ENCODE peak calls at places on chromosomes 13 and 19, in nine cellular contexts. B is epithelial cell of proximal tubule, Z is cardiac muscle cell, I is ovary, S is vagina, P is colonic mucosa, Y is AG10803, L is GM23338, O is upper lobe of left lung. J is an unnamed sample.

GRCh38 chr19:48255376-48256303 is at the start of gene CARD8:
- DNase-seq in B (peak), Z (peak), I (peak), S (peak), P (peak), Y (peak), L (peak), O (peak), J (peak)

GRCh38 chr13:23969672-23970071 is 72.4 kb upstream of the C1QTNF9B start:
- DNase-seq in B (no peak), Z (peak), I (no peak), S (no peak), P (no peak), Y (peak), L (no peak), O (no peak), J (no peak)

GRCh38 chr13:37959284-37959683 is 89.7 kb upstream of the TRPC4 start:
- DNase-seq in B (no peak), Z (no peak), I (no peak), S (no peak), P (no peak), Y (no peak), L (no peak), O (no peak), J (no peak)

GRCh38 chr19:39805120-39805519 is 26.5 kb downstream of the LEUTX start:
- DNase-seq in B (no peak), Z (no peak), I (no peak), S (no peak), P (no peak), Y (no peak), L (no peak), O (no peak), J (no peak)

GRCh38 chr13:77749481-77749880 is 52.0 kb downstream of the SLAIN1 start:
- DNase-seq in B (no peak), Z (no peak), I (no peak), S (no peak), P (no peak), Y (no peak), L (no peak), O (no peak), J (no peak)

GRCh38 chr19:52665529-52665928 is 27.4 kb upstream of the ZNF83 start:
- DNase-seq in B (peak), Z (no peak), I (no peak), S (no peak), P (no peak), Y (no peak), L (no peak), O (no peak), J (no peak)

GRCh38 chr19:54041969-54042606 is 21.6 kb downstream of the VSTM1 start:
- DNase-seq in B (no peak), Z (no peak), I (no peak), S (no peak), P (no peak), Y (no peak), L (peak), O (no peak), J (no peak)

GRCh38 chr13:50389726-50390125 is 374.5 kb downstream of the KCNRG start:
- DNase-seq in B (no peak), Z (no peak), I (no peak), S (no peak), P (no peak), Y (no peak), L (no peak), O (no peak), J (no peak)

GRCh38 chr13:79710376-79710775 is 229.4 kb downstream of the NDFIP2 start:
- DNase-seq in B (peak), Z (peak), I (no peak), S (no peak), P (no peak), Y (peak), L (no peak), O (no peak), J (no peak)

GRCh38 chr13:28626266-28626665 is 32.7 kb upstream of the POMP start:
- DNase-seq in B (no peak), Z (no peak), I (no peak), S (no peak), P (no peak), Y (no peak), L (no peak), O (no peak), J (no peak)

GRCh38 chr19:7617735-7618134 is 11.6 kb downstream of the XAB2 start:
- DNase-seq in B (no peak), Z (no peak), I (no peak), S (no peak), P (no peak), Y (no peak), L (no peak), O (no peak), J (no peak)

GRCh38 chr19:30362156-30362754 is 9.9 kb upstream of the ZNF536 start:
- DNase-seq in B (no peak), Z (no peak), I (no peak), S (no peak), P (no peak), Y (peak), L (no peak), O (peak), J (no peak)

GRCh38 chr19:35468637-35469036 is 20.6 kb downstream of the FFAR2 start:
- DNase-seq in B (no peak), Z (peak), I (peak), S (no peak), P (peak), Y (peak), L (peak), O (peak), J (peak)

GRCh38 chr19:21321134-21321533 is 8.1 kb downstream of the ZNF708 start:
- DNase-seq in B (no peak), Z (no peak), I (no peak), S (no peak), P (no peak), Y (no peak), L (no peak), O (no peak), J (no peak)

GRCh38 chr19:49887653-49888477 is 8.8 kb downstream of the IL4I1 start:
- DNase-seq in B (no peak), Z (no peak), I (no peak), S (no peak), P (no peak), Y (no peak), L (no peak), O (no peak), J (no peak)

GRCh38 chr13:25778302-25778701 is 273.5 kb downstream of the SHISA2 start:
- DNase-seq in B (no peak), Z (no peak), I (no peak), S (no peak), P (no peak), Y (no peak), L (no peak), O (no peak), J (no peak)

GRCh38 chr13:86559915-86560314 is 760.7 kb upstream of the SLITRK6 start:
- DNase-seq in B (no peak), Z (no peak), I (no peak), S (no peak), P (no peak), Y (no peak), L (no peak), O (no peak), J (no peak)

GRCh38 chr19:45772912-45773311 is 3.9 kb upstream of the SIX5 start:
- DNase-seq in B (no peak), Z (no peak), I (peak), S (no peak), P (no peak), Y (no peak), L (no peak), O (no peak), J (no peak)

GRCh38 chr19:35045667-35046300 is 4.3 kb downstream of the HPN start:
- DNase-seq in B (no peak), Z (peak), I (no peak), S (no peak), P (no peak), Y (peak), L (peak), O (no peak), J (peak)

GRCh38 chr19:4583961-4584669 is 24.6 kb upstream of the SEMA6B start:
- DNase-seq in B (no peak), Z (peak), I (no peak), S (no peak), P (peak), Y (peak), L (peak), O (no peak), J (no peak)

GRCh38 chr13:110503037-110503901 is 58.3 kb downstream of the RAB20 start:
- DNase-seq in B (no peak), Z (no peak), I (no peak), S (no peak), P (no peak), Y (peak), L (no peak), O (no peak), J (no peak)

GRCh38 chr19:19552811-19553210 is 14.7 kb downstream of the CILP2 start:
- DNase-seq in B (no peak), Z (peak), I (no peak), S (no peak), P (no peak), Y (peak), L (peak), O (no peak), J (peak)

GRCh38 chr13:63864171-63864902 is 2448.7 kb upstream of the PCDH20 start:
- DNase-seq in B (no peak), Z (peak), I (no peak), S (no peak), P (no peak), Y (no peak), L (peak), O (no peak), J (no peak)

GRCh38 chr19:20926796-20927195 is 3.7 kb downstream of the ZNF85 start:
- DNase-seq in B (no peak), Z (no peak), I (no peak), S (no peak), P (no peak), Y (peak), L (no peak), O (no peak), J (no peak)

GRCh38 chr19:3284759-3285646 is 60.5 kb downstream of the CELF5 start:
- DNase-seq in B (peak), Z (peak), I (peak), S (no peak), P (peak), Y (no peak), L (peak), O (peak), J (peak)
- H3K4me3 ChIP-seq in B (peak), Z (peak), I (peak), S (no peak), P (peak), Y (no peak), L (peak), O (no peak), J (peak)

DNA sequence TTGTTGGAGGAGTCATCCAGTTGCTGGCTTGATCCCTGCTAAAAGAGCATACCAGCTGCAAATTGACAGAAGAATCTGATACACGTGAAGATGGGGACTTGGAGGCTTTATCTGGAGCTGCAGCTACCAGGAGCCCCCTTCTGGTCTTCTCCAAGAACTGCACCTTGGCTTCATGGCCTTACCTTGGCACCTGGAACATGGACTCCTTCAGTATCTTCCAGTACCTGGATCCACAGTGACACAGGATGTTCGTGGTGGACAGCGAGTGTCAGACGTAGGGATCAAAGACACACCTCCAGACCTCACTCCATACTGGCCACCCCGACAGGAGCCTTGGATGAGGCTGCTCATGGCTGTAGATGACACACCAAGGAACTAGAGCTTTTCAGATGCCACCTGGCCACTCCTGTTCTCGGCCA is 9.9 kb upstream of the ACSBG2 start:
- DNase-seq in B (no peak), Z (peak), I (no peak), S (no peak), P (peak), Y (peak), L (peak), O (peak), J (peak)
- TF ChIP-seq CTCF in B (peak), Z (peak), I (peak), S (peak), P (peak), Y (peak), L (peak), O (peak), J (peak)

DNA sequence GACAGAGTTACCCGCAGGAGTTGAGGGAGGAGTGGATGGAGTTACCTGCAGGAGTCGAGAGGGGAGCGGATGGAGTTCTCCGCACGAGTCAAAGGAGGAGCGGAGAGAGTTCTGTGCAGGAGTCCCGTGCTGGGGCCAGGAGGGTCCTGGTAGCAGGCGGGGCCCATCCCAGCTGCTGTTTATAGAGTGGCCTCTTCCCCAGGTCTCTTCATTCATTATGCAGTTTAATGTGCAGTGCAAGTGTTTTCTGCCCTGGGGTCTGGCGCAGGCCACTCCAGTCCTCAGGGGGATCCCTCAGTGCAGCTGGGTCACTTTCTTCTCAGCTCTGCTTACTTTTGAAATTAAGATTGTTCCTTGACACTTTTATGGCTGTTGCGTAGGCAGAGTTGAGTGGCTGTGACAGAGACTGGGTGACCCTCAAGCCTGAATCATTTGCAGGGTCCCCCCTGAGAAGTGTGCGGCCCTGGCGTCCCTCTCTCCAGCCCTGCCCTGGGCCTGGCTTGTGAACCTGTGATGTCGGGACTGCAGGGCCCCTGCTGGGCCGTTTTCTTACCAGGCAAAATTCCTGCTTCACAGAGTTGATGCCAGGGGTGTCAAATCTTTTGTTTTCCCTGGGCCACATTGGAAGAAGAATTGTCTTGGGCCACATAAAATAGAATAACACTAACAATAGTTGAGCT is 17.9 kb downstream of the TFDP1 start:
- DNase-seq in B (no peak), Z (no peak), I (no peak), S (no peak), P (no peak), Y (no peak), L (no peak), O (no peak), J (no peak)
- H3K4me3 ChIP-seq in B (no peak), Z (no peak), I (no peak), S (no peak), P (no peak), Y (no peak), L (no peak), O (no peak), J (no peak)

GRCh38 chr19:55042344-55042678 is 4.2 kb upstream of the GP6 start:
- DNase-seq in B (no peak), Z (no peak), I (no peak), S (no peak), P (no peak), Y (no peak), L (no peak), O (no peak), J (no peak)

GRCh38 chr19:55041627-55042343 is 3.7 kb upstream of the GP6 start:
- DNase-seq in B (no peak), Z (no peak), I (no peak), S (no peak), P (no peak), Y (no peak), L (no peak), O (no peak), J (no peak)

GRCh38 chr19:55044771-55045716 is 7.0 kb upstream of the GP6 start:
- DNase-seq in B (no peak), Z (no peak), I (no peak), S (no peak), P (no peak), Y (no peak), L (no peak), O (no peak), J (no peak)

GRCh38 chr19:55042688-55043087 is 4.6 kb upstream of the GP6 start:
- DNase-seq in B (no peak), Z (no peak), I (no peak), S (no peak), P (no peak), Y (no peak), L (no peak), O (no peak), J (no peak)

DNA sequence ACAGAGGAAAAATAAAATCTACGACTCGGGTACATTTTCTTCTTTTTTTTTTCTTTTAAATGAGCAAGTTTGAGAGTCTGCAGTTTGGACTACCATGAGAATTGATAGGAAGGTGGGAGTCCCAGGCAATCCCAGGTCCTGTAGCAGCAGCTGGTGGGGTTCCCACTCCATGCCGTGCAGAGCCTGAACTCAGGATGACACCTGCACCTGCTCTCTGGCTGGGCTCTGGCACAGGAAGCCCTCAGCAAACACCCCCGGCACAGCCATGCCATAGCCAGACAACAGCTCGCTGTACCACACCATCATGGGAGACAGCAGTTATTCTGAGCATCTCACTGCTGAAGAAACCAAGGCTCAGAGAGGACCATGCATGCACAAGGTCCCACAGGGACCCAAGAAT is 6.2 kb upstream of the GP6 start:
- DNase-seq in B (no peak), Z (no peak), I (no peak), S (no peak), P (no peak), Y (no peak), L (no peak), O (no peak), J (no peak)
- TF ChIP-seq CTCF in B (no peak), Z (no peak), I (no peak), S (no peak), P (no peak), Y (no peak), L (no peak), O (no peak), J (no peak)

GRCh38 chr19:17406887-17407196 is 1.4 kb upstream of the BST2 start:
- DNase-seq in B (no peak), Z (no peak), I (no peak), S (no peak), P (no peak), Y (no peak), L (no peak), O (no peak), J (no peak)
- H3K4me3 ChIP-seq in B (no peak), Z (no peak), I (peak), S (peak), P (peak), Y (no peak), L (no peak), O (no peak), J (peak)

GRCh38 chr19:23439623-23440022 is 44.4 kb upstream of the ZNF91 start:
- DNase-seq in B (no peak), Z (no peak), I (no peak), S (no peak), P (no peak), Y (no peak), L (peak), O (no peak), J (no peak)
- TF ChIP-seq CTCF in B (peak), Z (no peak), I (no peak), S (no peak), P (no peak), Y (peak), L (peak), O (no peak), J (no peak)

GRCh38 chr13:41199526-41199925 is 5.2 kb upstream of the KBTBD7 start:
- DNase-seq in B (no peak), Z (no peak), I (no peak), S (no peak), P (no peak), Y (no peak), L (no peak), O (no peak), J (no peak)
- H3K4me3 ChIP-seq in B (no peak), Z (no peak), I (no peak), S (no peak), P (no peak), Y (no peak), L (no peak), O (no peak), J (no peak)

GRCh38 chr13:99935772-99936171 is 35.8 kb downstream of the ZIC5 start:
- DNase-seq in B (no peak), Z (no peak), I (no peak), S (no peak), P (no peak), Y (no peak), L (peak), O (no peak), J (no peak)
- TF ChIP-seq CTCF in B (peak), Z (no peak), I (no peak), S (no peak), P (no peak), Y (no peak), L (peak), O (no peak), J (no peak)

DNA sequence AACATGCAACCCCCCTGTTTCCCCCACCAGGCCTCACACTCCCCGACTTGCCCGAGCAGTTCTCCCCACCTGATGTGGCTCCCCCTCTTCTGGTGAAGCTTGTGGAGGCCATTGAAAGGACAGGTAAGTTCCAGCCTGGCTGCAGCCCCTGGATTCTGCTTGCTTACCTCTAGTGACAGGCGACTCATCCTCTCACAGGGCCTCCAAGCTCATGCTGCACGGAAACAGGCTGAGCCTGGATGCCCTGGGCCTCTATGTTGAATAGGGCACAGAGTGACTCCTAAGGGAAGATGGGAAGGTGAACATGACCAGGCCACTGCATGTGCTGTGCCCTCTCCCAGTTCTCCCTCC is 7.5 kb downstream of the PIK3R2 start:
- DNase-seq in B (no peak), Z (no peak), I (no peak), S (peak), P (no peak), Y (no peak), L (no peak), O (no peak), J (no peak)
- H3K4me3 ChIP-seq in B (no peak), Z (no peak), I (no peak), S (peak), P (peak), Y (no peak), L (no peak), O (no peak), J (no peak)